ENCODE peak calls at places on chromosomes 2 and 18, in five cellular contexts. W is OCI-LY7, T is cardiac muscle cell, E is H1, G is astrocyte of the cerebellum. I is an unnamed sample.
A peak's percentile ranks its signal among the peaks of the same experiment; 100 is the strongest.

GRCh38 chr2:9211496-9211895 is 4.9 kb downstream of the ASAP2 start:
- DNase-seq in T (peak; percentile 53), G (no peak), W (no peak), E (peak; percentile 10), I (no peak)

GRCh38 chr18:47679864-47680263 is 250.6 kb downstream of the SMAD2 start:
- DNase-seq in E (no peak), G (no peak), T (no peak), W (no peak), I (no peak)

GRCh38 chr2:239601201-239601851 is 200.5 kb upstream of the HDAC4 start:
- DNase-seq in G (no peak), W (no peak), E (peak; percentile 57), T (no peak), I (no peak)

GRCh38 chr2:44168684-44169154 is at the start of gene PPM1B:
- DNase-seq in W (no peak), T (no peak), G (no peak), E (peak; percentile 99), I (no peak)

GRCh38 chr2:22253171-22253570 is 1129.4 kb downstream of the TDRD15 start:
- DNase-seq in E (no peak), T (no peak), W (no peak), G (no peak), I (no peak)

GRCh38 chr2:184597571-184597980 is 753 bp upstream of the ZNF804A start:
- DNase-seq in G (peak; percentile 42), T (peak; percentile 43), W (peak; percentile 76), E (peak; percentile 49), I (no peak)

GRCh38 chr2:221465776-221466175 is 106.3 kb downstream of the EPHA4 start:
- DNase-seq in T (peak; percentile 36), G (no peak), W (no peak), E (no peak), I (no peak)

GRCh38 chr2:12126325-12126724 is 379.9 kb downstream of the LPIN1 start:
- DNase-seq in G (no peak), T (peak; percentile 12), W (no peak), E (no peak), I (no peak)

GRCh38 chr18:77061291-77061945 is 71.2 kb downstream of the MBP start:
- DNase-seq in G (no peak), E (no peak), W (no peak), T (no peak), I (peak; percentile 33)

GRCh38 chr2:140376686-140377085 is 1596.5 kb upstream of the NXPH2 start:
- DNase-seq in W (no peak), E (no peak), G (peak; percentile 20), T (no peak), I (no peak)

GRCh38 chr2:102262218-102263129 is 48.9 kb upstream of the IL1RL1 start:
- DNase-seq in W (no peak), E (no peak), T (peak; percentile 80), G (no peak), I (no peak)

GRCh38 chr2:237497009-237497819 is 10.2 kb downstream of the MLPH start:
- DNase-seq in E (no peak), W (no peak), T (peak; percentile 52), G (no peak), I (no peak)

GRCh38 chr2:70509565-70509964 is 44.1 kb downstream of the TGFA start:
- DNase-seq in G (no peak), T (no peak), W (no peak), E (no peak), I (no peak)

GRCh38 chr18:70513502-70514171 is 224.8 kb downstream of the SOCS6 start:
- DNase-seq in G (no peak), E (no peak), W (no peak), T (no peak), I (no peak)

GRCh38 chr2:19538411-19538963 is 180.1 kb upstream of the OSR1 start:
- DNase-seq in W (no peak), T (peak; percentile 97), G (peak; percentile 91), E (no peak), I (peak; percentile 59)

GRCh38 chr2:237102428-237102827 is 16.7 kb downstream of the COPS8 start:
- DNase-seq in G (no peak), W (no peak), T (no peak), E (no peak), I (no peak)

GRCh38 chr2:127098711-127099110 is 8.2 kb downstream of the BIN1 start:
- DNase-seq in T (no peak), E (no peak), G (no peak), W (no peak), I (no peak)

GRCh38 chr2:1990724-1991123 is 246.4 kb upstream of the PXDN start:
- DNase-seq in E (no peak), W (no peak), T (no peak), G (no peak), I (no peak)

GRCh38 chr2:70668432-70668831 is 99.6 kb downstream of the ADD2 start:
- DNase-seq in T (no peak), E (no peak), G (no peak), W (no peak), I (no peak)

GRCh38 chr2:54803783-54804758 is 80.6 kb downstream of the EML6 start:
- DNase-seq in W (no peak), G (no peak), E (no peak), T (peak; percentile 3), I (no peak)

GRCh38 chr18:68791801-68792200 is 6.1 kb upstream of the CCDC102B start:
- DNase-seq in E (no peak), W (no peak), G (no peak), T (peak; percentile 61), I (no peak)

GRCh38 chr2:16058747-16059358 is 118.5 kb downstream of the MYCN start:
- DNase-seq in G (no peak), W (no peak), E (no peak), T (no peak), I (no peak)

GRCh38 chr2:25323042-25323514 is 18.6 kb downstream of the DNMT3A start:
- DNase-seq in T (peak; percentile 31), G (no peak), E (peak; percentile 85), W (no peak), I (no peak)
- H3K4me3 ChIP-seq in T (no peak overlapping the region), G (no peak overlapping the region), E (no peak overlapping the region), W (no peak overlapping the region), I (no peak overlapping the region)

DNA sequence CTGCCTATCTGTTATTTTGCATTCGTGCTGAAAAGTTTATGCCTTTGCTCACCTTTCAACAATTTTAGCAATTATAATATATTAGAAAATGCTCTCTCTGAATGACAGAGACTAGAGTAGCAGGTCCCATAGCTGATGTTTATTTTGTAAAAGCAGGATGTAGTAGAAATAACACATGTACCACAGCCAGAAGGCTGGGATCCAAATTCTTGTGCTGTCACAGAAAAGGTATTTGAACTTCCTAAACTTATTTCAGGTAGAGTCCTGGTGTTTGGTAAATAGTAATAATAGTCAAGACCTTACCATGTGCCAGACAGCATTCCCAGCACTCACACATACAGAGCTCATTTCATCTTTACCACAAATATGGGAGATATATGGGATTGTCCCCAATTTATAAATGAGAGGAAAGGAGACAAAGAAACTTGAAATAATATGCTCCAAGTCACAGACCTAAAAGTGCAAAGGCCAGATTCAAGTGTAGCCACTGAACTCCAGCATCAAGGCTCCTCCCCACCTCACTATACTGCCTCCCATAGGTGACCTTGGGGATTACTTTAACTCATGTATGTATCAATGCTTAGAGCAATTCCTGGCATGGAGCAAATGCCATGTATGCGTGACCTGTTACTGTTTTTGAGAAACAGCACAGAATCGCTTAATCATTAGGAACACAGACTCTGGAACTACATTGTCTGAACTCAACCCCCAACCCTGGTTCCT is 284.7 kb upstream of the RAB12 start:
- DNase-seq in T (no peak), E (no peak), G (no peak), W (no peak), I (no peak)
- TF ChIP-seq CTCF in T (no peak), E (no peak), G (no peak), W (peak; percentile 27), I (no peak)

GRCh38 chr2:48251437-48252148 is 278.4 kb upstream of the STON1 start:
- DNase-seq in T (no peak), E (no peak), G (no peak), W (no peak), I (no peak)

GRCh38 chr2:48250943-48251342 is 279.0 kb upstream of the STON1 start:
- DNase-seq in E (no peak), T (peak; percentile 78), W (no peak), G (no peak), I (no peak)

GRCh38 chr2:48249631-48250473 is 280.1 kb upstream of the STON1 start:
- DNase-seq in T (peak; percentile 83), G (no peak), E (no peak), W (no peak), I (peak; percentile 52)

GRCh38 chr2:48249093-48249492 is 280.9 kb upstream of the STON1 start:
- DNase-seq in W (no peak), T (peak; percentile 76), E (no peak), G (peak; percentile 46), I (peak; percentile 50)

DNA sequence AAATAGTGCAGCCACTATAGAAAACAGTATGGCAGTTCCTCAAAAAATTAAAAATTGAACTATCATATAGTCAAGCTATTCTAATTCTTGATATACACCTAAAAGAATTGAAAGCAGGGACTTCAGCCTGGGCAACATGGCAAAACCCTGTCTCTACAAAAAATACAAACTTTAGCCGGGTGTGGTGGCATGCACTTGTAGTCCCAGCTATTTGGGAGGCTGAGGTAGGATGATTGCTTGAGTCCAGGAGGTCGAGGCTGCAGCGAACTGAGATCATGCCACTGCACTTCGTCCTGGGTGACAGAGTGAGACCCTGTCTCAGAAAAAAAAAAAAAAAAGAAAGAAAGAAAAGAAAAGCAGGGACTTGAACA is 279.5 kb upstream of the STON1 start:
- DNase-seq in G (no peak), W (no peak), T (no peak), E (no peak), I (no peak)
- H3K4me3 ChIP-seq in G (no peak overlapping the region), W (no peak overlapping the region), T (no peak overlapping the region), E (no peak overlapping the region), I (no peak overlapping the region)

GRCh38 chr18:58042826-58043362 is 1.1 kb upstream of the NEDD4L start:
- DNase-seq in G (no peak), T (peak; percentile 7), W (no peak), E (no peak), I (no peak)

GRCh38 chr18:58043452-58044369 is at the start of gene NEDD4L:
- DNase-seq in G (peak; percentile 64), W (peak; percentile 71), E (peak; percentile 87), T (peak; percentile 89), I (peak; percentile 65)

GRCh38 chr18:58046087-58046793 is 2.2 kb downstream of the NEDD4L start:
- DNase-seq in E (no peak), G (no peak), T (no peak), W (no peak), I (no peak)

GRCh38 chr18:58045265-58046086 is 1.4 kb downstream of the NEDD4L start:
- DNase-seq in G (no peak), T (peak; percentile 24), E (peak; percentile 62), W (no peak), I (no peak)

DNA sequence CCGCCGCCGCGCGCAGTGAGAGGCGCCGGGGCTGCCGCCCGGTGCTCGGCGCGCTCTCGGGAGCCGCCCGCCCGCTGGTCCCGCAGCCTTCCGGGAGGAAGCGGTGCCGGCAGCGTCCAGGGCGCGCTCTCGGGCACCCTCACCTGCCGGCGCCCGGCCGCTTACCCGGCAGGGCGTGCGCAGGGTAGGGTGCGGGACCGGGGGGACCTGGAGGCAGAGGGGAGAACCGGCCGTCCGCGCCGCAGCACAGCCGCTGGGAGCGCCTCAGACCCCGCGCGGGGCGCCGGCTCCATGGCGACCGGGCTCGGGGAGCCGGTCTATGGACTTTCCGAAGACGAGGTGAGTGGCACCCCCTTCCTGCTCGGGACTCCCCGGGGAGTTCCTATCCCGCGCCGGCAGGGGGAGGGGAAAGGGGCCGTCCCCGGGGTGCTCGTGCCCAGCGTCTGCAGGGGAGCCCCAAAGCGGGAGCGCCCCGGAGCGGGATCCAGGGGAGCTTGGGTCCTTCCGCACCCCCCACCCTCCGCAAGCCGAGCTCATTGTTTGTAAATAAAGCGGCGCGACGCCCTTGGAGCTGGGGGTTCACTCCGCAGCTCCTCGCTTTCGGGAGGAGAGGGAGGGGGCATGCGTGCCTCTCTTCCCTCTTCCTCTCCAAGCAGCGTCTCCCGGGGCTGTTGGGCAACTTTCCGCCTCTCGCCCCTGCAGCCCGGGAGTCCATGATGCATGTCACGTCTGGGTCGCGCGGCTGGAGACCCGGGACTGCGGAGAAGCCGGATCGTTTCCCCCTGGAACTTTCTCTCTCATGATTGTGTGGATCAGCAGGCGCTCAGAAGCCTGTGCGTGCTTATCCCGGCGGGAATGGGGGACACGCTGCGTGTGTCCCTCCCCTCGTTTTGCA is 591 bp downstream of the NEDD4L start:
- DNase-seq in T (peak; percentile 44), W (peak; percentile 40), E (peak; percentile 76), G (no peak), I (no peak)
- TF ChIP-seq CTCF in T (no peak), W (no peak), E (no peak), G (no peak), I (peak; percentile 16)